ENCODE peak calls at places on chromosomes 12 and 14, in seven cellular contexts. C is stomach, Y is IMR-90, V is A549, F is K562, G is endothelial cell of umbilical vein, D is gastrocnemius medialis. U is an unnamed sample.

GRCh38 chr12:30996255-30996654 is 69.7 kb downstream of the TSPAN11 start:
- DNase-seq in C (no peak), Y (peak), V (no peak), F (no peak), G (peak), D (no peak), U (no peak)

GRCh38 chr12:78192979-78193378 is 362.3 kb downstream of the NAV3 start:
- DNase-seq in C (no peak), Y (peak), V (no peak), F (no peak), G (no peak), D (no peak), U (no peak)

GRCh38 chr12:125540580-125541204 is 475.5 kb downstream of the AACS start:
- DNase-seq in C (no peak), Y (no peak), V (no peak), F (no peak), G (no peak), D (no peak), U (no peak)

GRCh38 chr12:123986374-123986920 is 13.4 kb downstream of the ZNF664 start:
- DNase-seq in C (no peak), Y (no peak), V (no peak), F (no peak), G (no peak), D (no peak), U (no peak)

GRCh38 chr14:55388160-55388559 is 23.5 kb downstream of the ATG14 start:
- DNase-seq in C (no peak), Y (peak), V (no peak), F (no peak), G (no peak), D (no peak), U (no peak)

GRCh38 chr12:50934981-50935807 is 17.1 kb upstream of the HIGD1C start:
- DNase-seq in C (no peak), Y (peak), V (no peak), F (no peak), G (no peak), D (no peak), U (no peak)

GRCh38 chr14:23145794-23146422 is 26.9 kb upstream of the CEBPE start:
- DNase-seq in C (no peak), Y (no peak), V (no peak), F (no peak), G (no peak), D (peak), U (no peak)

GRCh38 chr14:103296007-103296406 is 38.0 kb upstream of the EIF5 start:
- DNase-seq in C (no peak), Y (peak), V (no peak), F (no peak), G (peak), D (no peak), U (no peak)

GRCh38 chr12:11812558-11813421 is 163.3 kb downstream of the ETV6 start:
- DNase-seq in C (no peak), Y (peak), V (no peak), F (no peak), G (peak), D (no peak), U (no peak)

GRCh38 chr14:35403397-35404245 is 928 bp downstream of the NFKBIA start:
- DNase-seq in C (peak), Y (peak), V (peak), F (peak), G (peak), D (peak), U (peak)

GRCh38 chr12:96233941-96234461 is 39.8 kb downstream of the ELK3 start:
- DNase-seq in C (peak), Y (peak), V (no peak), F (no peak), G (peak), D (peak), U (no peak)

GRCh38 chr12:129873458-129873857 is 30.4 kb downstream of the TMEM132D start:
- DNase-seq in C (no peak), Y (no peak), V (no peak), F (no peak), G (no peak), D (no peak), U (no peak)

GRCh38 chr12:69935651-69936100 is 110.6 kb downstream of the MYRFL start:
- DNase-seq in C (no peak), Y (no peak), V (no peak), F (no peak), G (no peak), D (no peak), U (no peak)

GRCh38 chr12:59570134-59570533 is 25.7 kb upstream of the SLC16A7 start:
- DNase-seq in C (no peak), Y (peak), V (no peak), F (no peak), G (no peak), D (no peak), U (no peak)

GRCh38 chr14:70707138-70708038 is 65.7 kb downstream of the TTC9 start:
- DNase-seq in C (no peak), Y (peak), V (no peak), F (no peak), G (no peak), D (no peak), U (peak)

GRCh38 chr12:6377667-6377994 is 2.3 kb upstream of the SCNN1A start:
- DNase-seq in C (peak), Y (no peak), V (no peak), F (no peak), G (no peak), D (no peak), U (no peak)

GRCh38 chr12:89529738-89530137 is 3.9 kb upstream of the POC1B start:
- DNase-seq in C (no peak), Y (peak), V (peak), F (peak), G (peak), D (no peak), U (peak)

GRCh38 chr14:100790785-100791667 is 34.9 kb upstream of the MEG3 start:
- DNase-seq in C (no peak), Y (peak), V (no peak), F (peak), G (peak), D (no peak), U (no peak)

GRCh38 chr12:73225941-73226340 is 953.8 kb downstream of the TRHDE start:
- DNase-seq in C (no peak), Y (no peak), V (no peak), F (no peak), G (no peak), D (no peak), U (no peak)

GRCh38 chr14:58131386-58131785 is 20.6 kb downstream of the ARMH4 start:
- DNase-seq in C (no peak), Y (peak), V (no peak), F (no peak), G (no peak), D (no peak), U (no peak)

GRCh38 chr12:63792333-63792732 is 12.6 kb downstream of the RXYLT1 start:
- DNase-seq in C (no peak), Y (no peak), V (no peak), F (no peak), G (no peak), D (no peak), U (no peak)

GRCh38 chr14:76710093-76711010 is 50.9 kb upstream of the VASH1 start:
- DNase-seq in C (no peak), Y (peak), V (peak), F (peak), G (peak), D (no peak), U (no peak)

GRCh38 chr14:60214003-60214402 is 35.0 kb upstream of the PPM1A start:
- DNase-seq in C (no peak), Y (no peak), V (no peak), F (no peak), G (no peak), D (no peak), U (no peak)

GRCh38 chr12:84919271-84919670 is 6.7 kb upstream of the SLC6A15 start:
- DNase-seq in C (no peak), Y (peak), V (no peak), F (no peak), G (no peak), D (no peak), U (no peak)

GRCh38 chr14:21078287-21078686 is 8.2 kb downstream of the ARHGEF40 start:
- DNase-seq in C (no peak), Y (no peak), V (no peak), F (no peak), G (no peak), D (no peak), U (no peak)

GRCh38 chr12:52280319-52280795 is 5.9 kb downstream of the KRT86 start:
- DNase-seq in C (peak), Y (peak), V (peak), F (no peak), G (peak), D (no peak), U (peak)

GRCh38 chr14:59238242-59238641 is 49.8 kb downstream of the DAAM1 start:
- DNase-seq in C (no peak), Y (no peak), V (no peak), F (no peak), G (no peak), D (no peak), U (no peak)

GRCh38 chr14:91305650-91306431 is 61.3 kb upstream of the GPR68 start:
- DNase-seq in C (no peak), Y (no peak), V (no peak), F (no peak), G (no peak), D (no peak), U (no peak)

GRCh38 chr14:93894992-93895391 is 32.2 kb upstream of the FAM181A start:
- DNase-seq in C (no peak), Y (no peak), V (no peak), F (no peak), G (no peak), D (no peak), U (no peak)

GRCh38 chr12:52765702-52766101 is 11.4 kb downstream of the KRT76 start:
- DNase-seq in C (no peak), Y (no peak), V (no peak), F (no peak), G (no peak), D (no peak), U (no peak)

GRCh38 chr14:92033433-92033832 is 6.4 kb downstream of the TRIP11 start:
- DNase-seq in C (no peak), Y (no peak), V (no peak), F (no peak), G (no peak), D (no peak), U (no peak)

GRCh38 chr12:93152617-93153016 is 223.5 kb upstream of the EEA1 start:
- DNase-seq in C (no peak), Y (no peak), V (no peak), F (no peak), G (no peak), D (no peak), U (no peak)

GRCh38 chr12:57726151-57726883 is 12.2 kb downstream of the AGAP2 start:
- DNase-seq in C (peak), Y (peak), V (peak), F (peak), G (peak), D (peak), U (peak)

GRCh38 chr12:20423557-20423956 is 55.2 kb downstream of the PDE3A start:
- DNase-seq in C (no peak), Y (no peak), V (no peak), F (no peak), G (no peak), D (no peak), U (no peak)

GRCh38 chr14:35390577-35391387 is 13.8 kb downstream of the NFKBIA start:
- DNase-seq in C (no peak), Y (no peak), V (no peak), F (peak), G (no peak), D (no peak), U (no peak)

GRCh38 chr12:22361785-22362184 is 27.3 kb upstream of the ST8SIA1 start:
- DNase-seq in C (no peak), Y (no peak), V (no peak), F (no peak), G (no peak), D (no peak), U (no peak)

GRCh38 chr12:91743727-91744126 is 401.9 kb downstream of the BTG1 start:
- DNase-seq in C (no peak), Y (no peak), V (no peak), F (no peak), G (no peak), D (no peak), U (no peak)
- TF ChIP-seq POLR2A in C (no peak), Y (no peak), V (no peak), F (no peak), G (no peak), D (no peak), U (no peak)

GRCh38 chr12:109910969-109911348 is 10.9 kb downstream of the TCHP start:
- DNase-seq in C (no peak), Y (peak), V (peak), F (peak), G (no peak), D (no peak), U (peak)
- TF ChIP-seq POLR2A in C (no peak), Y (no peak), V (no peak), F (no peak), G (no peak), D (no peak), U (no peak)

GRCh38 chr12:112380663-112381420 is 1.4 kb downstream of the HECTD4 start:
- DNase-seq in C (no peak), Y (no peak), V (no peak), F (no peak), G (peak), D (no peak), U (peak)
- TF ChIP-seq POLR2A in C (no peak), Y (no peak), V (no peak), F (no peak), G (no peak), D (no peak), U (no peak)

DNA sequence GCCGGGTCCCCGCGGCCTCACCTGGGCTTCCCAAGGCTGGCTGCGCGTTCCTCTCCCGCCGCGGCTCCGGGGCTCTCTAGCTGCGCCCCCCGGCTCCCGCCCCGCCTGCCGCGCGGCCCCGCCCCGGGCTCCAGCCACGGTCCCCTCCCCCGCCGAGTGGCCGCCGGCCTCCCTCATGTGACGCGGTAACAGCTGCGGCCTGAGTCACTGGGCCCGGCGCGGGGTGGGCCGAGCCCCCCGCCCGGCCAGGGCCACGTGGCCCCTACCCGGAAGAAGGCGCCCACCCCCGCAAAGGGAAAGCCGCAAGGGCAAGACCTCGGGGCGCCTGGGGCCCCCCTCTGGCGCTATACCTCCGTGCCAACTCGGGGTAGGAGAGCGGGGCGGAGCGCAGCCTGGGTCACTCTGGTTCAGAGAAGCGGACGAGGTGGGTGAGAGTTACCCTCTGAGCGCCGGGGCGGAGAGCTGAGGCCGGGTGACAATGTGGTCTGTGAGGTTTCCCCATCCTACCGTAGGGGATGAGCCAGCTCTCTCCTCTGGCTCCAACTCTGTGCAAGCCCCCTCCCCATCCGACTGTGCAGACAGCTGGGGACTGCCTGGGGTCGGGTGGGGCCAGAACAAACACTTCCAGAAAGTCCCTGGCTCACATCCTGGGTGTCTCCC is at the start of gene CD63:
- DNase-seq in C (peak), Y (peak), V (peak), F (peak), G (peak), D (peak), U (peak)
- TF ChIP-seq POLR2A in C (no peak), Y (peak), V (peak), F (peak), G (peak), D (peak), U (peak)

DNA sequence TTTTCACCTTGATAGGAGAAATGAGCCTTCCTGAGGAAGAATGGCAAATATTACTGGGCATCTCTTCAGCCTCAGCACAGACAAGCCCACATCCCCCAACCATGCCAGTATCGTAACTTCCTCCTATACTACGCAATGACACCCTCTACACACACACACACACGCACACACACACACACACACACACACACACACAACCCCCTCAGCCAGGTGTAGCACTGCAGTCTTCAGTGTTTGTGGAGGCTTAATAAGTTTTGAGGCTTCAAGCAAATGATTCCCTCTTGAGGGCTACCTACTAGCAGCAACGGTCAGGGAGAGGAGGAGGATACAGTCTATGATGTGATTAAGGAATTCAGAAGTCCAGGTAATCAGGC is 1.6 kb downstream of the DGKA start:
- DNase-seq in C (no peak), Y (peak), V (no peak), F (no peak), G (peak), D (no peak), U (no peak)
- TF ChIP-seq POLR2A in C (no peak), Y (no peak), V (no peak), F (no peak), G (no peak), D (no peak), U (no peak)

DNA sequence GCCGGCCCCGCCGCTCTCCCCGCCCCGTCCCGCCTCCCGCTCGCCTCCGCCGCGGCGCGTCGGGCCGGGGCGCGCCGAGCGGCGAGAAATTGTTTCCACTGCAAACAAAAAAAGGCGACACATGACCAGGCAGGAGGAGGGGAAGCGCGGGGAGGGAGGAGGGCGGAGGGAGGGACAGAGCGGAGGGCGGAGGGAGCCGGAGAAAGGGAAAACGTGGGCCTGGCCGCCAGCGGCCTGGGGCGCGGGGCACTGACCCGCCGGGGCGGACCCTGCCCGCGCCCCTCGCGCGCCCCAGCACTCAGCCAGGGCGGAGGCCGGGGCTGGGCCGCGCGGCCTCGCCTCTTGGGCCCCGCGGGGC is at the start of gene FOXN3:
- DNase-seq in C (peak), Y (peak), V (peak), F (peak), G (peak), D (peak), U (peak)
- TF ChIP-seq POLR2A in C (no peak), Y (no peak), V (no peak), F (no peak), G (no peak), D (peak), U (no peak)

GRCh38 chr12:10595881-10596280 is 17.5 kb downstream of the MAGOHB start:
- DNase-seq in C (no peak), Y (no peak), V (no peak), F (no peak), G (no peak), D (no peak), U (no peak)
- TF ChIP-seq POLR2A in C (no peak), Y (no peak), V (no peak), F (no peak), G (no peak), D (no peak), U (no peak)

GRCh38 chr14:29126865-29127264 is 360.3 kb downstream of the FOXG1 start:
- DNase-seq in C (no peak), Y (no peak), V (no peak), F (no peak), G (no peak), D (no peak), U (no peak)
- TF ChIP-seq POLR2A in C (no peak), Y (no peak), V (no peak), F (no peak), G (no peak), D (no peak), U (no peak)

GRCh38 chr14:50359631-50360030 is 37.0 kb downstream of the CDKL1 start:
- DNase-seq in C (no peak), Y (no peak), V (no peak), F (no peak), G (no peak), D (no peak), U (no peak)
- TF ChIP-seq POLR2A in C (no peak), Y (no peak), V (no peak), F (no peak), G (no peak), D (no peak), U (no peak)

GRCh38 chr14:81427348-81428058 is 27.4 kb upstream of the STON2 start:
- DNase-seq in C (no peak), Y (no peak), V (no peak), F (peak), G (no peak), D (peak), U (no peak)

GRCh38 chr14:81418057-81418790 is 18.1 kb upstream of the STON2 start:
- DNase-seq in C (no peak), Y (no peak), V (no peak), F (no peak), G (no peak), D (no peak), U (no peak)

GRCh38 chr14:81429028-81429427 is 28.9 kb upstream of the STON2 start:
- DNase-seq in C (no peak), Y (no peak), V (no peak), F (no peak), G (no peak), D (no peak), U (no peak)

GRCh38 chr14:81423504-81423903 is 23.4 kb upstream of the STON2 start:
- DNase-seq in C (no peak), Y (no peak), V (no peak), F (no peak), G (no peak), D (peak), U (no peak)
- TF ChIP-seq POLR2A in C (no peak), Y (no peak), V (no peak), F (no peak), G (no peak), D (no peak), U (no peak)

U was measured in H54.